ENCODE peak calls at places on chromosomes 16 and 17, in five cellular contexts. Z is RWPE1, A is astrocyte of the spinal cord, R is fibroblast of the aortic adventitia, T is PC-3. M is an unnamed sample.

GRCh38 chr17:21462259-21462658 is 86.1 kb downstream of the KCNJ12 start:
- DNase-seq in Z (no peak), T (no peak), R (no peak), A (no peak), M (no peak)

GRCh38 chr16:74608944-74609343 is 2.0 kb upstream of the GLG1 start:
- DNase-seq in R (no peak), Z (no peak), T (no peak), A (no peak), M (no peak)

GRCh38 chr16:57245472-57246113 is 534 bp downstream of the ARL2BP start:
- DNase-seq in R (peak; percentile 20), T (peak; percentile 12), A (no peak), Z (peak; percentile 42), M (no peak)

GRCh38 chr17:7383742-7384488 is 3.0 kb downstream of the TNK1 start:
- DNase-seq in T (no peak), Z (no peak), R (no peak), A (peak; percentile 18), M (no peak)

GRCh38 chr17:1920948-1921351 is 91.1 kb downstream of the RPA1 start:
- DNase-seq in Z (no peak), R (no peak), A (no peak), T (no peak), M (no peak)

GRCh38 chr17:6755731-6756184 is at the start of gene XAF1:
- DNase-seq in A (peak; percentile 54), R (peak; percentile 71), Z (peak; percentile 23), T (no peak), M (peak; percentile 21)

GRCh38 chr17:79872762-79873161 is 33.5 kb upstream of the CBX4 start:
- DNase-seq in R (no peak), Z (no peak), T (no peak), A (no peak), M (no peak)

GRCh38 chr17:78997231-78997741 is 12.3 kb downstream of the CANT1 start:
- DNase-seq in A (no peak), Z (no peak), T (peak; percentile 27), R (no peak), M (no peak)

GRCh38 chr17:61131555-61131954 is 268.1 kb upstream of the TBX2 start:
- DNase-seq in Z (no peak), R (no peak), A (no peak), T (no peak), M (no peak)

GRCh38 chr17:62718420-62718819 is 89.7 kb downstream of the MARCHF10 start:
- DNase-seq in Z (no peak), T (peak; percentile 23), R (peak; percentile 46), A (peak; percentile 56), M (no peak)

GRCh38 chr17:42642377-42642776 is 16.7 kb upstream of the TUBG2 start:
- DNase-seq in Z (no peak), R (no peak), A (no peak), T (no peak), M (no peak)

GRCh38 chr17:48554412-48555090 is 9.6 kb upstream of the HOXB2 start:
- DNase-seq in R (peak; percentile 56), Z (no peak), A (no peak), T (no peak), M (no peak)

GRCh38 chr17:32609085-32609484 is 122.3 kb downstream of the CDK5R1 start:
- DNase-seq in T (peak; percentile 66), R (no peak), A (peak; percentile 11), Z (peak; percentile 45), M (peak; percentile 78)

GRCh38 chr17:42655528-42655927 is 3.6 kb upstream of the TUBG2 start:
- DNase-seq in R (peak; percentile 62), A (peak; percentile 76), T (no peak), Z (no peak), M (no peak)

GRCh38 chr16:89104930-89105571 is 11.4 kb downstream of the ACSF3 start:
- DNase-seq in Z (no peak), A (no peak), R (no peak), T (no peak), M (no peak)

GRCh38 chr16:46650224-46650623 is 29.0 kb upstream of the SHCBP1 start:
- DNase-seq in A (peak; percentile 43), R (peak; percentile 77), T (no peak), Z (no peak), M (no peak)

GRCh38 chr17:63774982-63775290 is 966 bp downstream of the DDX42 start:
- DNase-seq in R (peak; percentile 23), T (peak; percentile 32), Z (no peak), A (no peak), M (no peak)

GRCh38 chr17:31803494-31804213 is 55.4 kb downstream of the COPRS start:
- DNase-seq in Z (no peak), T (peak; percentile 31), A (no peak), R (no peak), M (no peak)

GRCh38 chr16:25235991-25236390 is 19.2 kb downstream of the AQP8 start:
- DNase-seq in A (no peak), Z (no peak), R (no peak), T (no peak), M (no peak)

GRCh38 chr16:426115-426905 is 861 bp downstream of the RAB11FIP3 start:
- DNase-seq in A (no peak), Z (peak; percentile 19), R (no peak), T (no peak), M (peak; percentile 29)

GRCh38 chr16:86227801-86228200 is 282.5 kb upstream of the FOXF1 start:
- DNase-seq in T (no peak), Z (no peak), R (no peak), A (peak; percentile 1), M (no peak)

GRCh38 chr17:349666-350065 is 2.9 kb downstream of the RPH3AL start:
- DNase-seq in R (no peak), A (no peak), Z (no peak), T (no peak), M (no peak)

GRCh38 chr16:5604770-5605169 is 507.2 kb upstream of the EEF2KMT start:
- DNase-seq in T (peak; percentile 15), R (no peak), A (no peak), Z (no peak), M (peak; percentile 49)

GRCh38 chr17:74435775-74436359 is 4.0 kb downstream of the GPRC5C start:
- DNase-seq in A (no peak), R (no peak), T (no peak), Z (no peak), M (no peak)

GRCh38 chr17:74439691-74440567 is 8.0 kb downstream of the GPRC5C start:
- DNase-seq in A (no peak), R (no peak), Z (no peak), T (no peak), M (no peak)

GRCh38 chr17:74433421-74434121 is 1.7 kb downstream of the GPRC5C start:
- DNase-seq in Z (no peak), R (no peak), T (peak; percentile 19), A (no peak), M (no peak)

GRCh38 chr17:74441537-74441936 is 9.6 kb downstream of the GPRC5C start:
- DNase-seq in A (no peak), R (no peak), T (no peak), Z (no peak), M (no peak)

DNA sequence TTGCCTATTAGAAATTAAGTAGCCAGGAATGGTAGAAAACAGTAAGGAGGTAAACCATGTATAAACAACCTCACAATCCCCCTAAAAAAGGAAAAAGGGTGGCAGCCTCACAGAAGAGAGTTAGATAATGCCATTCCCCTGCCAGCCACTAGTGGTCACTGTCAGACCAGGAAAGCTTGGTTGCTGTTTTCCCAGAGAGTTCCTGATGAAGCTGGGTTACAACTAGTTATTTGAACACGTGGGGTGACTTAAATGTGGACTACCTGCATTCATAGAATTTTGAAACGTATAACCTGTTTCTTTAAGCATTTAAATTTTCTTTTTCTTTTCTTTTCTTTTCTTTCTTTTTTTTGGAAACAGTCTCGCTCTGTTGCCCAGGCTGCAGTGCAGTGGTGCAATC is 5.8 kb downstream of the GPRC5C start:
- DNase-seq in T (no peak), R (no peak), Z (no peak), A (no peak), M (no peak)
- TF ChIP-seq CTCF in T (peak; percentile 93), R (peak; percentile 62), Z (peak; percentile 63), A (peak; percentile 67), M (peak; percentile 75)

DNA sequence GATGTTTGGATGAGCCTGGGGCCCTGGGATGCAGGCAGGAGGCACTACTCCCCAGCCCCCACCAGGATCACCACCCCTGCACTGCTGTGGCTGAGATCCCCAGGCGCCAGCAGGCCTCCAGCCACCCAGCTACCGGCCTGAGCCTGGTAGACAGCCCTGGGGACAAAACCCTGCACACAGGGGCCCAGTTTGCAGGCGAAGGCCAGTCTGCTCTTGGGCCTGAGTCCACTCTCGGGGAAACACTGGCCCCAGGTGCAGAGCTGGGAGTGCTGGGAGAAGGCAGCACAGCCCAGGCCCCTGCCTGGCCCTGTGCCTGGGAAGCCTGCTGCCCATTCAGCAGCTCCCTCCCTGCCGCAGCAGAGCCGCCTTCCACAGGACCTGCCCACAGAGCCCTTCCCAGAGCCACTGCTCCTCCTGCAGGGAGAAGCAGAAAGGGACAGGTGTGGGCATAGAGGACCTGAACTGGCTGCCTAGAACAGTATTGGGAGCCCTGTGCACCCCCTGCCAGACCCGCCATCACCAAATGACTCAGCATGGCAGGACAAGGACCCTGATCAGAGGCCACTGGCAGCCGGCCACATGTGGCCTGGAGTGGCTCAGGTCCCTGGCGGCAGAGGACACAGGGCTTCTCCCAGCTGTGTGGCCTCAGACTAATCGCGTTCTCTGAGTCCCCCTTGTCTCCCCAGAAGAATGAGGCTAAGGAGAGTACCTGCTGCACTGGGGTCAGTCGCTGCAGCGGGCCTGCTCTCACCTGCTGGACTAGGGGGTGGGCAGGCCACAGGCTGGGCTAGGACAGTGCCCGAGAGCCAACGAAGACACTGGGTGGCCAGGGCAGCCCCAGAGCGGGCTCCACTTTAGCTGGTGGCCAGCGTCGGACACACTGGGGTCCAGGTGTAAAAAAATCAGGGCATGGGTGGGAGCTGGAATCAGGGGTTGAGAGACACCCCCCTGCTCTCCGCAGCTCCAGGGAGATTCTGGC is 10.7 kb downstream of the MSRB1 start:
- DNase-seq in T (peak; percentile 54), R (no peak), A (no peak), Z (no peak), M (peak; percentile 62)
- TF ChIP-seq CTCF in T (peak; percentile 44), R (no peak), A (peak; percentile 19), Z (no peak), M (no peak)

GRCh38 chr16:28219283-28219682 is 7.5 kb upstream of the XPO6 start:
- DNase-seq in A (peak; percentile 32), R (no peak), T (no peak), Z (no peak), M (no peak)

GRCh38 chr16:28212532-28212873 is 738 bp upstream of the XPO6 start:
- DNase-seq in A (peak; percentile 12), Z (no peak), T (peak; percentile 11), R (peak; percentile 28), M (no peak)

GRCh38 chr16:28213396-28213795 is 1.6 kb upstream of the XPO6 start:
- DNase-seq in Z (no peak), R (no peak), A (no peak), T (no peak), M (no peak)

GRCh38 chr16:28217326-28217725 is 5.6 kb upstream of the XPO6 start:
- DNase-seq in T (no peak), R (no peak), Z (no peak), A (no peak), M (no peak)

GRCh38 chr16:28218109-28218508 is 6.3 kb upstream of the XPO6 start:
- DNase-seq in A (peak; percentile 40), R (peak; percentile 60), Z (no peak), T (peak; percentile 36), M (peak; percentile 26)
- TF ChIP-seq CTCF in A (peak; percentile 63), R (peak; percentile 66), Z (no peak), T (peak; percentile 43), M (no peak)

DNA sequence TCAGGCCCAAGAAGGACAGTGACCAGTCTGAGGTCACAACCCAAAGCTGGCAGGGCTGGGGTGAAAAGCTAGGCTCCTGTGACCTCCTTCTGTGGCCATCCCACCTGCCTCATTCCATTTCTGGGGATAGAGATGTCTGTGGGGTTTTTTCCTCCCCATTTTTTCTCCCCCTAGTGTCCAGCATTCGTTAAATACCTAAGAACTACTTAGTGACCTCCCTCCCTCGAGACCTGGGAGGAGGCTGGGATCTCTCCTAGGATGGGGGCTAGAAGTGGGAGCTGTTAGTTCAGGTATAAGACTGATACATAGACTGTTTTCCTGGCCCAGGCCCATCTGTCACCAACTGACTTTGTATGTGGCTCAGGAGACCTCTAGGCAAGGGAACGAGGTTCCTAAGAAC is 20.5 kb upstream of the STAC2 start:
- DNase-seq in A (no peak), T (no peak), R (no peak), Z (no peak), M (no peak)
- TF ChIP-seq CTCF in A (no peak), T (no peak), R (peak; percentile 8), Z (no peak), M (peak; percentile 78)

M was measured in Calu3.